ENCODE peak calls at places on chromosome 14, in five cellular contexts. J, B, P, K and M are unnamed samples.

GRCh38 chr14:104138098-104138890 is at the start of gene KIF26A:
- DNase-seq in J (no peak), B (peak), P (no peak), K (peak), M (no peak)

GRCh38 chr14:39268393-39268792 is 34.7 kb downstream of the MIA2 start:
- DNase-seq in J (no peak), B (peak), P (peak), K (no peak), M (no peak)

GRCh38 chr14:97458302-97459137 is 661.3 kb downstream of the VRK1 start:
- DNase-seq in J (no peak), B (no peak), P (no peak), K (peak), M (no peak)

GRCh38 chr14:102917469-102918211 is 4.8 kb upstream of the AMN start:
- DNase-seq in J (no peak), B (peak), P (peak), K (peak), M (peak)

GRCh38 chr14:50312734-50313054 is 570 bp downstream of the DMAC2L start:
- DNase-seq in J (peak), B (no peak), P (no peak), K (no peak), M (no peak)

GRCh38 chr14:94681300-94682060 is 69.3 kb downstream of the SERPINA3 start:
- DNase-seq in J (no peak), B (peak), P (peak), K (no peak), M (peak)

GRCh38 chr14:65042731-65043372 is 56.2 kb downstream of the FNTB start:
- DNase-seq in J (no peak), B (no peak), P (no peak), K (no peak), M (no peak)

GRCh38 chr14:65639216-65639615 is 226.7 kb downstream of the FUT8 start:
- DNase-seq in J (no peak), B (no peak), P (peak), K (no peak), M (no peak)

GRCh38 chr14:31420013-31420318 is 384 bp downstream of the HEATR5A start:
- DNase-seq in J (no peak), B (no peak), P (no peak), K (peak), M (no peak)

GRCh38 chr14:50410921-50411320 is 14.2 kb upstream of the CDKL1 start:
- DNase-seq in J (no peak), B (peak), P (peak), K (no peak), M (peak)

GRCh38 chr14:39006721-39007410 is 96.2 kb downstream of the SEC23A start:
- DNase-seq in J (no peak), B (peak), P (peak), K (no peak), M (no peak)

GRCh38 chr14:99982449-99983250 is 82.6 kb upstream of the EVL start:
- DNase-seq in J (peak), B (peak), P (peak), K (peak), M (peak)

GRCh38 chr14:101328412-101329149 is 232.7 kb upstream of the DIO3 start:
- DNase-seq in J (no peak), B (no peak), P (no peak), K (no peak), M (no peak)

GRCh38 chr14:73339846-73340565 is 102.7 kb downstream of the PAPLN start:
- DNase-seq in J (no peak), B (no peak), P (no peak), K (no peak), M (no peak)

GRCh38 chr14:61516957-61517356 is 178.4 kb upstream of the HIF1A start:
- DNase-seq in J (no peak), B (no peak), P (peak), K (no peak), M (no peak)

GRCh38 chr14:56137842-56138241 is 19.6 kb downstream of the PELI2 start:
- DNase-seq in J (no peak), B (no peak), P (no peak), K (no peak), M (no peak)

GRCh38 chr14:68377459-68377858 is 415.4 kb downstream of the ZFP36L1 start:
- DNase-seq in J (no peak), B (no peak), P (peak), K (peak), M (no peak)

GRCh38 chr14:22764382-22764781 is 2.1 kb upstream of the OXA1L start:
- DNase-seq in J (no peak), B (no peak), P (no peak), K (no peak), M (no peak)

GRCh38 chr14:91349481-91350074 is 68.0 kb downstream of the CCDC88C start:
- DNase-seq in J (no peak), B (no peak), P (no peak), K (no peak), M (no peak)

GRCh38 chr14:75440733-75441474 is 13.1 kb downstream of the JDP2 start:
- DNase-seq in J (no peak), B (no peak), P (peak), K (peak), M (no peak)

GRCh38 chr14:75401356-75401755 is 26.5 kb upstream of the JDP2 start:
- DNase-seq in J (no peak), B (peak), P (peak), K (peak), M (peak)